ENCODE peak calls at places on chromosomes 1 and 21, in seven cellular contexts. F, B, I, J, Z, M and K are unnamed samples.

GRCh38 chr1:55338448-55338820 is 123.3 kb upstream of the USP24 start:
- DNase-seq in F (no peak), B (no peak), I (no peak), J (no peak), Z (no peak), M (no peak), K (no peak)

GRCh38 chr1:31730336-31731048 is 26.7 kb upstream of the COL16A1 start:
- DNase-seq in F (no peak), B (no peak), I (no peak), J (no peak), Z (no peak), M (no peak), K (no peak)

GRCh38 chr1:3632716-3633343 is 8.0 kb downstream of the TPRG1L start:
- DNase-seq in F (no peak), B (no peak), I (no peak), J (no peak), Z (no peak), M (no peak), K (no peak)

GRCh38 chr1:39110882-39111281 is 84.7 kb downstream of the NDUFS5 start:
- DNase-seq in F (no peak), B (no peak), I (no peak), J (no peak), Z (no peak), M (no peak), K (no peak)

GRCh38 chr1:103180660-103181059 is 72.3 kb upstream of the COL11A1 start:
- DNase-seq in F (no peak), B (no peak), I (no peak), J (no peak), Z (no peak), M (no peak), K (no peak)

GRCh38 chr1:226003502-226004170 is 4.5 kb upstream of the SDE2 start:
- DNase-seq in F (no peak), B (no peak), I (no peak), J (no peak), Z (no peak), M (no peak), K (no peak)

GRCh38 chr1:3896396-3897000 is 3.6 kb downstream of the C1orf174 start:
- DNase-seq in F (no peak), B (no peak), I (no peak), J (no peak), Z (no peak), M (no peak), K (no peak)

GRCh38 chr21:35244514-35244913 is 195.4 kb upstream of the RUNX1 start:
- DNase-seq in F (no peak), B (peak), I (peak), J (peak), Z (no peak), M (no peak), K (peak)

GRCh38 chr1:91617242-91617837 is 116.7 kb downstream of the CDC7 start:
- DNase-seq in F (no peak), B (peak), I (no peak), J (no peak), Z (peak), M (peak), K (no peak)

GRCh38 chr1:197467881-197468280 is 199.8 kb downstream of the CRB1 start:
- DNase-seq in F (no peak), B (no peak), I (no peak), J (no peak), Z (no peak), M (no peak), K (no peak)

GRCh38 chr1:115068780-115069179 is 20.5 kb downstream of the TSPAN2 start:
- DNase-seq in F (no peak), B (peak), I (peak), J (no peak), Z (no peak), M (no peak), K (peak)

GRCh38 chr1:227068883-227069282 is 128.8 kb downstream of the COQ8A start:
- DNase-seq in F (no peak), B (no peak), I (no peak), J (no peak), Z (no peak), M (no peak), K (no peak)

GRCh38 chr1:220741349-220741748 is 6.8 kb upstream of the MTARC2 start:
- DNase-seq in F (no peak), B (no peak), I (no peak), J (no peak), Z (no peak), M (no peak), K (no peak)

GRCh38 chr1:61352845-61353435 is 270.6 kb downstream of the NFIA start:
- DNase-seq in F (no peak), B (no peak), I (no peak), J (no peak), Z (no peak), M (no peak), K (no peak)

GRCh38 chr1:182357177-182357576 is 34.4 kb downstream of the GLUL start:
- DNase-seq in F (no peak), B (no peak), I (no peak), J (no peak), Z (no peak), M (no peak), K (no peak)

GRCh38 chr1:175314300-175314699 is 121.7 kb upstream of the KIAA0040 start:
- DNase-seq in F (no peak), B (no peak), I (peak), J (no peak), Z (no peak), M (no peak), K (no peak)

DNA sequence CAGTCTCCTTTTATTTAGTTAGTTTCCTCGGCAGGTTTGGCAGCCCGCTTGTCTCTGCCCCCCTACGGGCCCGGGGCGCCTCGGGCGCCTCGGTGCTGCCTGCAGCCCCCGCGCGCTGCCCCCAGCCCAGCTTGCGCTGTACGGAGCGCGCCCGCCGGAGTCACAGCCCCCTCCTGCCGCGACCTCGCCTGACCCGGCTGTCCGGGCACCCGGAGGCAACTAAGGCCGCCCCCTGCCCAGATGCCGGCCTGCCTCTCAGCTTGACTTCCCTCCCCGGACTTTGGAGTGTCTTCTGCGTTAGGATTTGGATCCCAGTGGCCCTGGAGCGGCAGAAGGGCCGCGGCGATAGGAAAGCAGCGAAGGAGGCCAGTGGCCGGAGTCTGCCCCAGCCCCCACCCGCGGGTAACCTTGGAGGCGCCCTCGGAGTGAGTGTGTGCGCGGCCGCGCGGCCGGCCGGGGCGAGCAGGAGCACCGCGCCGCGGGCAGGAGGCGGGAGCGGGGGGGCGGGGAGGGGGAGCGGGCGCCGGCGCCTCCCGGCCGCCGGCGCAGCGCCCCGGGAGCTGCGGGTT is 7.6 kb downstream of the CDKN2C start:
- DNase-seq in F (no peak), B (no peak), I (peak), J (peak), Z (peak), M (peak), K (peak)
- TF ChIP-seq POLR2A in F (no peak), B (no peak), I (no peak), J (peak), Z (no peak), M (peak), K (no peak)

GRCh38 chr1:85048296-85049064 is at the start of gene MCOLN3:
- DNase-seq in F (peak), B (no peak), I (peak), J (no peak), Z (no peak), M (peak), K (peak)
- TF ChIP-seq POLR2A in F (no peak), B (no peak), I (no peak), J (no peak), Z (no peak), M (no peak), K (no peak)

DNA sequence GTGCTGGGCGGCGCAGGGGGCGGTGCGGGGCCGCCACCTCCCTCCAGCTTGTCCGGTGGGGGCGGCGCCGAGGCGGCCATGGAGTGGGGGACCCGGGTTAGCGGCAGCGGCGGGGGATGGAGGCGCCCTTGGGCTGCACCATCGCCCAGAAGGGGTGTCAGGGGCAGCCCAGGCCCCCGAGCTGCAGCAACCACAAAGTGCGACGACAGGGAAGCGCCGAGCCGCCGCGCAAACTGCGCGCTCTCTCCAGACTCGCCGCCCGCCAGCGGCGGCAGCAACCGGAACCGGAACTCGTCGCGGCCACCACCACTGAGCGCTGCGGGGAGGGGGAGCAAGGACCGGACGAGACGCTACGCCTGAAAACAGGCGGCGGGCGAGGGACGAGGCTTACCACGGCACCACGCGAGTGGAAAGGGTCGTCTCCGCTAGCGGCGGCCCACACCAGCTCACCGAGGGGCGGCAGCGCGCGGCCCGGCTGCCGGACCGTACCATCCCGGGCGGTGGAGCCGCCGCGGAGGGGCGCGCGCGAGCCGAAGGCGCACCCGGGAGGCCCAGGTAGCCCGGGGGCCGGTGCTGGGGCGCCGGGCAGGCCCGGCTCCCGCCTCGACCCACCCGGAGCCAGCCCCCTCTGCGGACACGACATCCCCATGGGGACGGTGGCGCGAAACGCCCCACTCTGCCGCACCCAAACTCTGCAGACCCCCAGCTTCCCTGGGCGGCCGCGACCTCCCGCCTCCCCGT is at the start of gene PYGO2:
- DNase-seq in F (peak), B (peak), I (peak), J (peak), Z (peak), M (peak), K (peak)
- TF ChIP-seq POLR2A in F (peak), B (peak), I (peak), J (peak), Z (no peak), M (peak), K (no peak)

DNA sequence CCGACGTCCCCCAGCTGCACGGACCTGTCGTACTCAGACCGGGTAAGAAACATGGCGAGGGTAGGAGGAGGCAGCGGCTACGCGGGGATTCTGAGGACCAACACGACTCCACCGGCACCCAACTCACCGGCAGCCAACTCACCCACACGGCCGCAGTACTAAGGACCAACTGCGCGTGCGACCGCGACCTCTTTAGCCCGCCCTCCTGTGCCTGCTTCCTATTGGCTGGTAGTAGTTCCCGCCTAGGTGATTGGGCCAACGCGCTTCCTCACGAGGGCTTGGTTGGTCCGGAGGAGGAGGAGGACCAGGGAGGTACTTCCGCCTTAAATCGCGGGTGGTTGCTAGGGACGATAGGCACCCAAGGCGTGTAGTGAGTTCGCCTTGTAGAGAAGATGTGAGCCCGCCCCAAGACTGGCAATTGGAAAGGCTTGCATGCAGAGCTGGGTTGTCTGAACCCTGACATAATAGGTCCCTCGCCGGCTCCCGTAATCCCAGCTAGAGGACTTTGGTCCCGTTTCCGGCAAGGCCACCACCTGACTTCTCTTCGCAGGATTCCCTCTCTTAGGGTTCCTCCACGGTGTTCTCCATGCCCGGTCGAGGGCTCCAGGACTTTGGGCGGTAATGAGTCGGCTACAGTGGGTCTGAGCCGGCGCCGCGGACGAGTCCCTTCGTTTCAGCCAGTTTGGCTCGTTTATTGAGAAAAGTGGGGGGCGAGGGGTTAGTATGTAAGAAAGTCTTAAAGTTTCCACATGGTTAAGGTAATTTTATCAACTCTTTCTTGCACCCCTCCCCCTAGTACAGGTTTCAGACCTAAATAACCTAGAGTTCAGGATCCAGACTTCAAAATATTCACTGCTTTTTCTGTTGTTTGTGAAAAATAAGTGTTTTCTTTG is at the start of gene PSMA5:
- DNase-seq in F (peak), B (peak), I (peak), J (peak), Z (peak), M (peak), K (peak)
- TF ChIP-seq POLR2A in F (peak), B (peak), I (peak), J (peak), Z (no peak), M (peak), K (peak)